ENCODE peak calls at places on chromosomes 5 and 9, in five cellular contexts. X is stomach, S is LHCN-M2, E is T1000, U is pulmonary artery endothelial cell. K is an unnamed sample.

GRCh38 chr9:89923961-89924504 is 319.2 kb downstream of the GADD45G start:
- DNase-seq in X (peak), S (peak), E (no peak), U (no peak), K (no peak)

GRCh38 chr9:137434498-137435380 is 6.4 kb downstream of the ENTPD8 start:
- DNase-seq in X (no peak), S (no peak), E (no peak), U (no peak), K (no peak)

GRCh38 chr5:14676320-14676719 is 11.8 kb downstream of the OTULIN start:
- DNase-seq in X (peak), S (peak), E (no peak), U (no peak), K (no peak)

GRCh38 chr5:111142932-111143331 is 50.8 kb downstream of the WDR36 start:
- DNase-seq in X (no peak), S (peak), E (no peak), U (no peak), K (no peak)

GRCh38 chr5:57703726-57704125 is 221.1 kb upstream of the ACTBL2 start:
- DNase-seq in X (no peak), S (peak), E (no peak), U (no peak), K (no peak)

GRCh38 chr5:132414634-132415377 is 45.3 kb downstream of the SLC22A5 start:
- DNase-seq in X (no peak), S (peak), E (no peak), U (peak), K (peak)

GRCh38 chr5:42781584-42781983 is 25.0 kb downstream of the CCDC152 start:
- DNase-seq in X (no peak), S (no peak), E (no peak), U (no peak), K (no peak)

GRCh38 chr9:77015291-77016048 is 4.0 kb upstream of the FOXB2 start:
- DNase-seq in X (no peak), S (no peak), E (no peak), U (no peak), K (no peak)

GRCh38 chr9:135077497-135078200 is 9.8 kb upstream of the OLFM1 start:
- DNase-seq in X (peak), S (peak), E (no peak), U (no peak), K (peak)

GRCh38 chr9:20884985-20885593 is 146.4 kb downstream of the HACD4 start:
- DNase-seq in X (peak), S (peak), E (no peak), U (peak), K (peak)

GRCh38 chr5:35309365-35310130 is 79.3 kb upstream of the PRLR start:
- DNase-seq in X (no peak), S (no peak), E (no peak), U (no peak), K (no peak)